ENCODE peak calls at places on chromosomes 12 and 14, in ten cellular contexts. E is A549, W is H1, X is transverse colon, Q is stomach, J is suprapubic skin, U is ovary, G is GM12878, R is sigmoid colon, N is HepG2. O is an unnamed sample.

GRCh38 chr14:97978336-97978735 is 1181.2 kb downstream of the VRK1 start:
- DNase-seq in X (peak; percentile 78), N (no peak), W (peak; percentile 71), J (peak; percentile 88), G (no peak), Q (peak; percentile 69), U (peak; percentile 79), R (peak; percentile 89), E (peak; percentile 39), O (peak; percentile 54)

GRCh38 chr12:4881665-4882064 is 28.0 kb upstream of the KCNA1 start:
- DNase-seq in G (no peak), J (no peak), X (no peak), U (no peak), Q (no peak), N (no peak), R (no peak), W (no peak), E (no peak), O (no peak)

GRCh38 chr12:85720308-85721033 is 115.7 kb downstream of the RASSF9 start:
- DNase-seq in N (no peak), W (no peak), E (no peak), U (no peak), X (no peak), Q (no peak), J (no peak), R (no peak), G (no peak), O (no peak)

GRCh38 chr14:75042040-75042439 is 9.2 kb downstream of the MLH3 start:
- DNase-seq in J (no peak), G (no peak), W (no peak), R (no peak), X (no peak), Q (no peak), U (no peak), E (no peak), N (no peak), O (no peak)

GRCh38 chr12:39619316-39619659 is 315 bp downstream of the ABCD2 start:
- DNase-seq in E (no peak), X (peak; percentile 15), N (no peak), Q (no peak), U (no peak), W (no peak), J (no peak), R (no peak), G (no peak), O (no peak)

GRCh38 chr12:106580671-106581508 is 1.9 kb upstream of the RFX4 start:
- DNase-seq in W (peak; percentile 55), J (no peak), Q (no peak), G (no peak), R (no peak), U (no peak), E (no peak), X (no peak), N (no peak), O (no peak)

GRCh38 chr14:68693926-68694325 is 98.9 kb downstream of the ZFP36L1 start:
- DNase-seq in W (no peak), E (no peak), Q (no peak), G (no peak), U (no peak), N (no peak), R (no peak), X (no peak), J (peak; percentile 55), O (no peak)

GRCh38 chr14:93984070-93984469 is 7.7 kb upstream of the ASB2 start:
- DNase-seq in R (no peak), N (no peak), X (no peak), G (no peak), J (no peak), W (no peak), U (no peak), Q (no peak), E (no peak), O (no peak)

GRCh38 chr12:120538281-120539156 is 4.4 kb downstream of the RNF10 start:
- DNase-seq in G (no peak), J (no peak), W (no peak), R (peak; percentile 84), N (peak; percentile 73), U (peak; percentile 44), X (peak; percentile 74), Q (peak; percentile 66), E (no peak), O (no peak)

GRCh38 chr12:120542166-120542565 is 8.0 kb downstream of the RNF10 start:
- DNase-seq in N (no peak), X (no peak), U (no peak), W (no peak), E (no peak), G (no peak), J (no peak), R (no peak), Q (no peak), O (no peak)

GRCh38 chr12:120540445-120540844 is 6.3 kb downstream of the RNF10 start:
- DNase-seq in J (no peak), W (no peak), N (no peak), R (no peak), Q (no peak), E (no peak), X (no peak), U (no peak), G (no peak), O (no peak)

GRCh38 chr12:120536064-120536791 is 2.1 kb downstream of the RNF10 start:
- DNase-seq in G (no peak), N (peak; percentile 60), X (peak; percentile 37), Q (peak; percentile 34), R (peak; percentile 17), W (no peak), E (no peak), J (no peak), U (no peak), O (no peak)

DNA sequence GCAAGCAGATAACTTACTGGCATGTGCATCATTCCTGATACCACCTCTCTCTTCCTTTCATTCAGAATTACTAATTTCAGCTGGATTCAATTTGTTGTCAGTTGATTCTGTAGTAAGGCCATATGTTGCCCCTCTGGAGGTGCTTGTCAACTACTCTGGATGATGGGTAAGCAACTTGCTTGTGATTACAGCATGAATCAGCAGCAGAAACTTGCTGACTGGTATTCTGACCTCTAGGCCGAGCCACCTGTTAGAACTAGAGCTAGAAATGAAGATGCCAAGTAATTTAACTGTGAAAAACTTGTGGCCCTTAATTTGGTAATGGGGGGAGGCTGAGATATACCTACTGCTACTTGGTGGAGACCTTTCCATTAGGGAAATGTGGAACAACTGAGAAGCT is 5.1 kb downstream of the RNF10 start:
- DNase-seq in U (no peak), E (no peak), R (peak; percentile 25), Q (no peak), X (no peak), G (no peak), J (no peak), N (no peak), W (no peak), O (no peak)
- H3K4me1 ChIP-seq in U (peaks cover 37% of the 10 kb centered on the region), E (peaks cover 42% of the 10 kb centered on the region), R (peaks cover 89% of the 10 kb centered on the region), Q (peaks cover 81% of the 10 kb centered on the region), X (peaks cover 27% of the 10 kb centered on the region), G (peaks cover 21% of the 10 kb centered on the region), J (peaks cover 73% of the 10 kb centered on the region), N (peaks cover 78% of the 10 kb centered on the region), W (peaks cover 3% of the 10 kb centered on the region), O (peaks cover 87% of the 10 kb centered on the region)

GRCh38 chr12:339557-340195 is 49.4 kb downstream of the KDM5A start:
- DNase-seq in J (no peak), X (no peak), R (no peak), E (no peak), Q (no peak), N (no peak), U (no peak), G (no peak), W (no peak), O (no peak)
- TF ChIP-seq EP300 in J (no peak), X (no peak), R (no peak), E (no peak), Q (no peak), N (no peak), U (no peak), G (no peak), W (no peak), O (no peak)

GRCh38 chr14:101762530-101763101 is 1.1 kb downstream of the PPP2R5C start:
- DNase-seq in X (no peak), R (no peak), J (no peak), E (no peak), Q (no peak), U (no peak), N (peak; percentile 33), W (no peak), G (no peak), O (no peak)

GRCh38 chr14:101772770-101773169 is 11.3 kb downstream of the PPP2R5C start:
- DNase-seq in Q (no peak), R (no peak), E (no peak), G (no peak), X (no peak), N (peak; percentile 24), W (no peak), U (no peak), J (no peak), O (no peak)

GRCh38 chr14:101763941-101764709 is 2.6 kb downstream of the PPP2R5C start:
- DNase-seq in W (no peak), X (peak; percentile 43), J (peak; percentile 53), E (no peak), N (no peak), Q (no peak), R (no peak), G (no peak), U (no peak), O (no peak)

GRCh38 chr14:101770183-101770582 is 8.7 kb downstream of the PPP2R5C start:
- DNase-seq in U (no peak), X (no peak), G (no peak), R (no peak), N (no peak), E (no peak), J (no peak), Q (no peak), W (no peak), O (no peak)

DNA sequence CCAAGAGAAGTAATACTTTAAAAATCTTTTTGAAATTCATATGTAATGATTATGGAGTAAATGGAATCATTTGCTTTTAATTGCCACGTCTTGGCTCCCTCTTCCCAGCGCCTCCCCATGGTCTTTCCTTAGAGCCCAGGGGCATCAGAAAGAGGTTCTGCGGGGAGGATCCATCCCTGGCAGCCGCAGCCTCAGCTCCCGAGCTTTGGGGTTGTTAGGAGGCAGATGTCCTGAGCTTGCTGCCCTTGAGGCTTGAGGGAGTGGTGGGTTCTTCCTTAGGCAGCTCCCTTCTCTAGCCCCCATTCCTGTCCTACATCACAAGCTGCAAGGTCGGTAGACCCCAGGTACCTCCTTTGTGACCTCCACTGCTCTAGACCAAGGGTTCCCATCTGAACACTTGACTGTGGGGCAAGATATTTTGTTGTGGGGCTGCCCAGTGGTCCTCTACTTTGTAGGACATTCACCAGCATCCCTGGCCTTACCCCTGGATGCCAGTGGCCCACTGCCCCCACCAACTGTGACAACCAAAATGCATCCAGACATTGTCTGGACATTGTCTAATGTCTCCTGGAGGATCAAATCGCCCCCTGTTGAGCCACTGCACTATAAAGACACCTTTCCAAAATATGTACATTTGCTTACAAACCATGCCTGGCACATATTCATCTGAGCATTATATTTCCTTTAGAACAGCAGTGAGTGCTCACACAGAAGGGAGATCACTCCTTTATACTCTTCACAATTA is 6.3 kb downstream of the PPP2R5C start:
- DNase-seq in W (no peak), R (no peak), Q (no peak), N (no peak), J (no peak), E (no peak), U (no peak), X (no peak), G (no peak), O (no peak)
- TF ChIP-seq POLR2A in W (no peak), R (no peak), Q (no peak), N (no peak), J (no peak), E (no peak), U (no peak), X (no peak), G (no peak), O (no peak)

DNA sequence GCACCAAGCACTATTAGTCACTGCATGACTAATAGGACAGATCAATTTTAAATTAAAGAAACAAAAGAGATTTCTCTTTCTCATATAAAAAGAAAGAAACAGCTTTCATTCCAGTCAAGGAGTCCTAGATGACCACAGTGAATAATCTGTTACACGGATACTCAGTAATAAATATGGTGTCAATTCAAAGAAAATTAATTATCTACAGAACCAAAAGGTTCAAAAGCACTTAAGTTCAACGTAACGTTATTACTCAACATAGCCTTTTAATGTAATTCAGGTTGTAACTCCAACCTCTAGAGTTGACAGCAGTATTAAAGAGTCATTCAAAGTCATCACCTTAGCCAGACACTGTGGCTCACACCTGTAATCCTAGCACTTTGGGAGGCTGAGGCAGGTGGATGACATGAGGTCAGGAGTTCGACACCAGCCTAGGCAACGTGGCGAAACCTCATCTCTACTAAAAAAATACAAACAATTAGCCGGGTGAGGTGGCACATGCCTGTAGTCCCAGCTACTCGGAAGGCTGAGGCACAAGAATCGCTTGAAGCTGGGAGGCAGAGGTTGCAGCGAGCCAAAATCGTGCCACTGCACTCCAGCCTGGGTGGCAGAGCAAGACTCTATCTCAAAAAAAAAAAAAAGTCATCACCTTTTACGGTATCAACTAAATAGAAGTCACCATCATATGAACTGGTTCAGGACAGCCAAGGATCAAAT is 4.4 kb downstream of the PPTC7 start:
- DNase-seq in G (no peak), W (no peak), N (no peak), J (no peak), U (no peak), R (no peak), Q (no peak), E (no peak), X (no peak), O (no peak)
- H3K4me1 ChIP-seq in G (peaks cover 14% of the 10 kb centered on the region), W (no peaks in the 10 kb centered on the region), N (peaks cover 79% of the 10 kb centered on the region), J (peaks cover 74% of the 10 kb centered on the region), U (peaks cover 19% of the 10 kb centered on the region), R (peaks cover 79% of the 10 kb centered on the region), Q (peaks cover 42% of the 10 kb centered on the region), E (peaks cover 60% of the 10 kb centered on the region), X (peaks cover 40% of the 10 kb centered on the region), O (peaks cover 30% of the 10 kb centered on the region)

O was measured in tibial nerve.